ENCODE peak calls at places on chromosomes 16 and 17, in seven cellular contexts. I, N, D, E, X, P and L are unnamed samples.

GRCh38 chr16:81478876-81479496 is 34.4 kb downstream of the CMIP start:
- DNase-seq in X (peak), D (no peak), N (no peak), P (no peak), I (no peak), E (no peak), L (no peak)

GRCh38 chr17:64343833-64344637 is 46.6 kb downstream of the PECAM1 start:
- DNase-seq in P (no peak), N (peak), D (peak), E (peak), I (peak), X (peak), L (no peak)

GRCh38 chr17:74380086-74380958 is 13.0 kb downstream of the GPR142 start:
- DNase-seq in X (no peak), I (no peak), N (no peak), P (peak), E (no peak), D (no peak), L (peak)

GRCh38 chr17:41452276-41452675 is 11.5 kb upstream of the KRT38 start:
- DNase-seq in P (no peak), I (no peak), X (no peak), D (no peak), N (no peak), E (no peak), L (no peak)

GRCh38 chr17:38357488-38358123 is 6.0 kb downstream of the SOCS7 start:
- DNase-seq in N (no peak), P (no peak), D (no peak), X (no peak), E (no peak), I (no peak), L (no peak)

GRCh38 chr16:11619327-11619851 is 32.7 kb upstream of the LITAF start:
- DNase-seq in D (no peak), X (no peak), P (no peak), E (no peak), I (no peak), N (no peak), L (peak)

GRCh38 chr17:1630662-1631061 is 2.0 kb upstream of the SLC43A2 start:
- DNase-seq in D (no peak), N (no peak), I (no peak), X (no peak), P (no peak), E (no peak), L (no peak)

GRCh38 chr16:28981517-28981916 is 3.3 kb upstream of the LAT start:
- DNase-seq in I (peak), E (no peak), N (peak), X (no peak), D (no peak), P (no peak), L (peak)

GRCh38 chr16:46822270-46822669 is 8.7 kb downstream of the C16orf87 start:
- DNase-seq in E (peak), D (peak), P (no peak), I (peak), N (peak), X (no peak), L (no peak)

GRCh38 chr16:17471745-17472075 is 950 bp upstream of the XYLT1 start:
- DNase-seq in N (no peak), I (no peak), D (no peak), E (peak), P (no peak), X (no peak), L (no peak)

GRCh38 chr17:1197781-1198490 is 18.2 kb upstream of the ABR start:
- DNase-seq in X (peak), E (no peak), N (peak), I (no peak), D (no peak), P (no peak), L (peak)

GRCh38 chr16:87384162-87384999 is 805 bp upstream of the FBXO31 start:
- DNase-seq in I (no peak), N (no peak), D (no peak), E (no peak), X (no peak), P (no peak), L (no peak)

GRCh38 chr17:75654176-75654575 is 12.8 kb downstream of the RECQL5 start:
- DNase-seq in E (no peak), D (no peak), N (peak), X (no peak), P (no peak), I (peak), L (no peak)

GRCh38 chr16:26816885-26817571 is 249.7 kb upstream of the C16orf82 start:
- DNase-seq in I (peak), N (no peak), P (no peak), D (peak), X (no peak), E (peak), L (no peak)

GRCh38 chr17:43905985-43906852 is 1.1 kb downstream of the MPP2 start:
- DNase-seq in I (peak), P (no peak), E (peak), N (peak), X (peak), D (no peak), L (no peak)

GRCh38 chr17:3529817-3530741 is 27.5 kb downstream of the TRPV3 start:
- DNase-seq in X (no peak), P (no peak), N (peak), E (no peak), I (peak), D (no peak), L (no peak)

GRCh38 chr17:50822550-50822949 is 12.8 kb upstream of the WFIKKN2 start:
- DNase-seq in D (no peak), E (no peak), P (no peak), I (no peak), X (no peak), N (no peak), L (no peak)

GRCh38 chr17:9003355-9004131 is 17.8 kb upstream of the NTN1 start:
- DNase-seq in X (no peak), N (no peak), E (no peak), P (no peak), D (no peak), I (no peak), L (no peak)

GRCh38 chr16:819336-819735 is 18.8 kb upstream of the GNG13 start:
- DNase-seq in D (no peak), E (no peak), X (no peak), N (no peak), P (no peak), I (no peak), L (peak)

GRCh38 chr16:53968896-53969295 is 264.9 kb downstream of the FTO start:
- DNase-seq in N (no peak), D (no peak), I (peak), X (no peak), P (no peak), E (peak), L (no peak)

GRCh38 chr17:77120866-77121265 is 19.9 kb upstream of the SEC14L1 start:
- DNase-seq in X (no peak), I (no peak), N (no peak), E (no peak), P (no peak), D (no peak), L (no peak)

GRCh38 chr16:82639666-82640336 is 13.0 kb downstream of the CDH13 start:
- DNase-seq in X (peak), E (peak), D (no peak), N (peak), P (peak), I (peak), L (peak)

GRCh38 chr16:49464877-49465504 is 91.4 kb downstream of the C16orf78 start:
- DNase-seq in E (no peak), N (no peak), P (no peak), X (peak), I (no peak), D (no peak), L (no peak)

GRCh38 chr17:69485901-69486643 is 71.6 kb downstream of the MAP2K6 start:
- DNase-seq in P (no peak), N (peak), E (peak), X (no peak), I (peak), D (no peak), L (peak)

GRCh38 chr17:17540278-17540906 is 44.2 kb upstream of the RASD1 start:
- DNase-seq in I (no peak), P (no peak), D (no peak), E (no peak), N (no peak), X (no peak), L (no peak)

GRCh38 chr17:39757931-39758873 is 20.5 kb downstream of the GRB7 start:
- DNase-seq in E (no peak), I (no peak), X (no peak), N (no peak), D (no peak), P (no peak), L (peak)

GRCh38 chr17:29039764-29040598 is 3.0 kb upstream of the PIPOX start:
- DNase-seq in X (no peak), E (peak), D (peak), P (no peak), I (peak), N (peak), L (no peak)

GRCh38 chr17:7336240-7337175 is at the start of gene ACAP1:
- DNase-seq in N (no peak), X (no peak), I (no peak), E (no peak), D (no peak), P (no peak), L (peak)

GRCh38 chr17:67833134-67833533 is 7.8 kb downstream of the BPTF start:
- DNase-seq in N (no peak), I (no peak), P (no peak), E (no peak), X (no peak), D (no peak), L (no peak)

GRCh38 chr16:66374176-66374575 is 7.7 kb downstream of the CDH5 start:
- DNase-seq in N (no peak), I (no peak), E (no peak), P (no peak), D (no peak), X (no peak), L (no peak)
- H3K4me3 ChIP-seq in N (no peak), I (no peak), E (no peak), P (no peak), D (no peak), X (no peak), L (no peak)

GRCh38 chr17:4858880-4859260 is 25.7 kb downstream of the MINK1 start:
- DNase-seq in I (peak), X (peak), N (peak), D (no peak), P (no peak), E (peak), L (no peak)
- H3K4me3 ChIP-seq in I (no peak), X (no peak), N (peak), D (no peak), P (no peak), E (no peak), L (no peak)

GRCh38 chr16:3482659-3483241 is 12.5 kb downstream of the C16orf90 start:
- DNase-seq in I (no peak), X (no peak), D (no peak), N (no peak), P (no peak), E (no peak), L (no peak)
- H3K4me3 ChIP-seq in I (no peak), X (no peak), D (no peak), N (no peak), P (no peak), E (no peak), L (no peak)

GRCh38 chr16:3112881-3113574 is 642 bp downstream of the ZNF205 start:
- DNase-seq in P (no peak), N (peak), E (peak), X (no peak), D (no peak), I (no peak), L (no peak)
- H3K4me3 ChIP-seq in P (peak), N (peak), E (peak), X (peak), D (peak), I (peak), L (no peak)

GRCh38 chr17:56595831-56596740 is 2.6 kb downstream of the NOG start:
- DNase-seq in P (no peak), E (peak), N (no peak), I (no peak), D (no peak), X (no peak), L (no peak)
- H3K4me3 ChIP-seq in P (no peak), E (peak), N (no peak), I (no peak), D (peak), X (no peak), L (no peak)

GRCh38 chr17:82734987-82735866 is at the start of gene FN3K:
- DNase-seq in D (peak), X (peak), P (no peak), I (peak), E (peak), N (peak), L (no peak)
- H3K4me3 ChIP-seq in D (peak), X (peak), P (peak), I (peak), E (peak), N (peak), L (no peak)